ENCODE peak calls at places on chromosomes 5 and 9, in seven cellular contexts. One of them, this sample, is unnamed.

GRCh38 chr5:443239-444151 is 519 bp downstream of the EXOC3 start:
- DNase-seq in hepatocyte: no peak
- DNase-seq in GM23338: no peak
- DNase-seq in SK-N-SH: no peak
- DNase-seq in HCT116: no peak
- DNase-seq in PC-3: no peak
- DNase-seq in neural progenitor cell: no peak
- DNase-seq in this sample: peak

GRCh38 chr5:125367702-125368101 is 621.3 kb upstream of the ZNF608 start:
- DNase-seq in PC-3: no peak
- DNase-seq in neural progenitor cell: no peak
- DNase-seq in hepatocyte: no peak
- DNase-seq in GM23338: no peak
- DNase-seq in HCT116: no peak
- DNase-seq in SK-N-SH: no peak
- DNase-seq in this sample: no peak

GRCh38 chr9:133628766-133629165 is 7.4 kb upstream of the DBH start:
- DNase-seq in hepatocyte: no peak
- DNase-seq in neural progenitor cell: no peak
- DNase-seq in HCT116: no peak
- DNase-seq in SK-N-SH: no peak
- DNase-seq in GM23338: no peak
- DNase-seq in PC-3: no peak
- DNase-seq in this sample: no peak

GRCh38 chr5:179158556-179158955 is 98.4 kb downstream of the ZNF354C start:
- DNase-seq in neural progenitor cell: no peak
- DNase-seq in SK-N-SH: no peak
- DNase-seq in HCT116: no peak
- DNase-seq in PC-3: no peak
- DNase-seq in hepatocyte: no peak
- DNase-seq in GM23338: no peak
- DNase-seq in this sample: no peak

GRCh38 chr9:36492849-36493248 is 79.8 kb upstream of the MELK start:
- DNase-seq in neural progenitor cell: no peak
- DNase-seq in SK-N-SH: no peak
- DNase-seq in PC-3: no peak
- DNase-seq in HCT116: no peak
- DNase-seq in GM23338: no peak
- DNase-seq in hepatocyte: no peak
- DNase-seq in this sample: no peak

GRCh38 chr9:21653091-21653490 is 149.3 kb upstream of the MTAP start:
- DNase-seq in neural progenitor cell: no peak
- DNase-seq in HCT116: no peak
- DNase-seq in PC-3: no peak
- DNase-seq in GM23338: no peak
- DNase-seq in SK-N-SH: no peak
- DNase-seq in hepatocyte: no peak
- DNase-seq in this sample: no peak

GRCh38 chr9:79572032-79572890 is 496 bp downstream of the TLE4 start:
- DNase-seq in SK-N-SH: peak
- DNase-seq in HCT116: no peak
- DNase-seq in GM23338: peak
- DNase-seq in neural progenitor cell: peak
- DNase-seq in PC-3: peak
- DNase-seq in hepatocyte: peak
- DNase-seq in this sample: peak

GRCh38 chr9:20683351-20684034 is 566 bp upstream of the FOCAD start:
- DNase-seq in neural progenitor cell: peak
- DNase-seq in hepatocyte: peak
- DNase-seq in GM23338: no peak
- DNase-seq in HCT116: peak
- DNase-seq in SK-N-SH: peak
- DNase-seq in PC-3: peak
- DNase-seq in this sample: peak

GRCh38 chr5:151523335-151523734 is 67.8 kb downstream of the FAT2 start:
- DNase-seq in GM23338: peak
- DNase-seq in SK-N-SH: peak
- DNase-seq in hepatocyte: peak
- DNase-seq in HCT116: peak
- DNase-seq in neural progenitor cell: peak
- DNase-seq in PC-3: peak
- DNase-seq in this sample: peak

GRCh38 chr5:127810014-127810413 is 106.8 kb downstream of the CCDC192 start:
- DNase-seq in SK-N-SH: no peak
- DNase-seq in HCT116: no peak
- DNase-seq in GM23338: peak
- DNase-seq in PC-3: no peak
- DNase-seq in hepatocyte: no peak
- DNase-seq in neural progenitor cell: no peak
- DNase-seq in this sample: no peak

GRCh38 chr5:125660231-125660895 is 762.8 kb upstream of the GRAMD2B start:
- DNase-seq in SK-N-SH: no peak
- DNase-seq in GM23338: peak
- DNase-seq in PC-3: no peak
- DNase-seq in HCT116: no peak
- DNase-seq in neural progenitor cell: no peak
- DNase-seq in hepatocyte: no peak
- DNase-seq in this sample: no peak

GRCh38 chr5:180332051-180332517 is 21.1 kb downstream of the GFPT2 start:
- DNase-seq in HCT116: no peak
- DNase-seq in SK-N-SH: peak
- DNase-seq in hepatocyte: no peak
- DNase-seq in GM23338: peak
- DNase-seq in PC-3: peak
- DNase-seq in neural progenitor cell: peak
- DNase-seq in this sample: no peak

GRCh38 chr9:7534211-7534935 is 265.2 kb downstream of the DMAC1 start:
- DNase-seq in PC-3: no peak
- DNase-seq in neural progenitor cell: no peak
- DNase-seq in HCT116: no peak
- DNase-seq in hepatocyte: no peak
- DNase-seq in GM23338: no peak
- DNase-seq in SK-N-SH: no peak
- DNase-seq in this sample: no peak

GRCh38 chr9:21576331-21577189 is 94.4 kb upstream of the IFNE start:
- DNase-seq in GM23338: no peak
- DNase-seq in HCT116: peak
- DNase-seq in hepatocyte: peak
- DNase-seq in SK-N-SH: no peak
- DNase-seq in neural progenitor cell: peak
- DNase-seq in PC-3: peak
- DNase-seq in this sample: no peak

GRCh38 chr5:68011259-68011760 is 204.2 kb upstream of the PIK3R1 start:
- DNase-seq in GM23338: no peak
- DNase-seq in neural progenitor cell: no peak
- DNase-seq in SK-N-SH: no peak
- DNase-seq in PC-3: no peak
- DNase-seq in HCT116: no peak
- DNase-seq in hepatocyte: no peak
- DNase-seq in this sample: no peak

GRCh38 chr5:56409331-56410190 is 176.4 kb upstream of the ANKRD55 start:
- DNase-seq in neural progenitor cell: no peak
- DNase-seq in PC-3: peak
- DNase-seq in SK-N-SH: no peak
- DNase-seq in HCT116: no peak
- DNase-seq in GM23338: no peak
- DNase-seq in hepatocyte: peak
- DNase-seq in this sample: no peak

GRCh38 chr5:167346461-167346860 is 945.0 kb upstream of the WWC1 start:
- DNase-seq in PC-3: no peak
- DNase-seq in HCT116: no peak
- DNase-seq in hepatocyte: no peak
- DNase-seq in SK-N-SH: no peak
- DNase-seq in GM23338: no peak
- DNase-seq in neural progenitor cell: no peak
- DNase-seq in this sample: no peak

GRCh38 chr5:31941356-31941755 is 232.8 kb downstream of the GOLPH3 start:
- DNase-seq in PC-3: no peak
- DNase-seq in SK-N-SH: no peak
- DNase-seq in HCT116: no peak
- DNase-seq in hepatocyte: no peak
- DNase-seq in neural progenitor cell: no peak
- DNase-seq in GM23338: no peak
- DNase-seq in this sample: no peak

GRCh38 chr5:61277781-61278180 is 54.3 kb upstream of the ZSWIM6 start:
- DNase-seq in GM23338: no peak
- DNase-seq in hepatocyte: no peak
- DNase-seq in SK-N-SH: no peak
- DNase-seq in HCT116: no peak
- DNase-seq in neural progenitor cell: no peak
- DNase-seq in PC-3: peak
- DNase-seq in this sample: no peak

GRCh38 chr9:33223696-33224095 is 16.3 kb upstream of the SPINK4 start:
- DNase-seq in PC-3: peak
- DNase-seq in neural progenitor cell: no peak
- DNase-seq in hepatocyte: no peak
- DNase-seq in GM23338: no peak
- DNase-seq in SK-N-SH: no peak
- DNase-seq in HCT116: no peak
- DNase-seq in this sample: peak

GRCh38 chr9:127873223-127873691 is 4.2 kb downstream of the AK1 start:
- DNase-seq in SK-N-SH: peak
- DNase-seq in neural progenitor cell: peak
- DNase-seq in hepatocyte: no peak
- DNase-seq in PC-3: no peak
- DNase-seq in HCT116: no peak
- DNase-seq in GM23338: no peak
- DNase-seq in this sample: no peak

GRCh38 chr5:81232449-81233079 is 558 bp upstream of the CKMT2 start:
- DNase-seq in HCT116: no peak
- DNase-seq in GM23338: no peak
- DNase-seq in neural progenitor cell: no peak
- DNase-seq in PC-3: no peak
- DNase-seq in SK-N-SH: no peak
- DNase-seq in hepatocyte: no peak
- DNase-seq in this sample: no peak

GRCh38 chr5:126403871-126404270 is 19.3 kb upstream of the GRAMD2B start:
- DNase-seq in neural progenitor cell: no peak
- DNase-seq in SK-N-SH: no peak
- DNase-seq in hepatocyte: no peak
- DNase-seq in HCT116: no peak
- DNase-seq in GM23338: no peak
- DNase-seq in PC-3: no peak
- DNase-seq in this sample: no peak

GRCh38 chr9:32426278-32426939 is 42.0 kb downstream of the ACO1 start:
- DNase-seq in HCT116: no peak
- DNase-seq in neural progenitor cell: no peak
- DNase-seq in SK-N-SH: no peak
- DNase-seq in PC-3: peak
- DNase-seq in hepatocyte: peak
- DNase-seq in GM23338: no peak
- DNase-seq in this sample: no peak

GRCh38 chr9:82332774-82333152 is 344.2 kb downstream of the SPATA31D1 start:
- DNase-seq in GM23338: no peak
- DNase-seq in hepatocyte: no peak
- DNase-seq in SK-N-SH: no peak
- DNase-seq in PC-3: peak
- DNase-seq in neural progenitor cell: no peak
- DNase-seq in HCT116: no peak
- DNase-seq in this sample: no peak

GRCh38 chr9:82332018-82332773 is 343.6 kb downstream of the SPATA31D1 start:
- DNase-seq in neural progenitor cell: no peak
- DNase-seq in GM23338: no peak
- DNase-seq in PC-3: peak
- DNase-seq in SK-N-SH: no peak
- DNase-seq in hepatocyte: peak
- DNase-seq in HCT116: no peak
- DNase-seq in this sample: no peak

GRCh38 chr9:82333671-82334070 is 345.1 kb downstream of the SPATA31D1 start:
- DNase-seq in SK-N-SH: no peak
- DNase-seq in hepatocyte: no peak
- DNase-seq in HCT116: no peak
- DNase-seq in PC-3: peak
- DNase-seq in GM23338: no peak
- DNase-seq in neural progenitor cell: no peak
- DNase-seq in this sample: no peak

GRCh38 chr9:82331091-82331490 is 342.5 kb downstream of the SPATA31D1 start:
- DNase-seq in GM23338: no peak
- DNase-seq in SK-N-SH: no peak
- DNase-seq in neural progenitor cell: no peak
- DNase-seq in HCT116: no peak
- DNase-seq in hepatocyte: no peak
- DNase-seq in PC-3: no peak
- DNase-seq in this sample: no peak

GRCh38 chr9:82334286-82334685 is 345.7 kb downstream of the SPATA31D1 start:
- DNase-seq in GM23338: no peak
- DNase-seq in PC-3: no peak
- DNase-seq in hepatocyte: no peak
- DNase-seq in SK-N-SH: no peak
- DNase-seq in HCT116: no peak
- DNase-seq in neural progenitor cell: no peak
- DNase-seq in this sample: no peak
- TF ChIP-seq EZH2phosphoT487 in GM23338: no peak
- TF ChIP-seq EZH2phosphoT487 in PC-3: no peak
- TF ChIP-seq EZH2phosphoT487 in hepatocyte: no peak
- TF ChIP-seq EZH2phosphoT487 in SK-N-SH: no peak
- TF ChIP-seq EZH2phosphoT487 in HCT116: no peak
- TF ChIP-seq EZH2phosphoT487 in neural progenitor cell: no peak
- TF ChIP-seq EZH2phosphoT487 in this sample: no peak

GRCh38 chr5:76356887-76357286 is 46.2 kb upstream of the IQGAP2 start:
- DNase-seq in GM23338: no peak
- DNase-seq in neural progenitor cell: no peak
- DNase-seq in PC-3: no peak
- DNase-seq in HCT116: no peak
- DNase-seq in hepatocyte: no peak
- DNase-seq in SK-N-SH: no peak
- DNase-seq in this sample: no peak
- TF ChIP-seq EZH2phosphoT487 in GM23338: no peak
- TF ChIP-seq EZH2phosphoT487 in neural progenitor cell: no peak
- TF ChIP-seq EZH2phosphoT487 in PC-3: no peak
- TF ChIP-seq EZH2phosphoT487 in HCT116: no peak
- TF ChIP-seq EZH2phosphoT487 in hepatocyte: no peak
- TF ChIP-seq EZH2phosphoT487 in SK-N-SH: no peak
- TF ChIP-seq EZH2phosphoT487 in this sample: no peak

GRCh38 chr5:22793463-22793862 is 59.7 kb downstream of the CDH12 start:
- DNase-seq in SK-N-SH: no peak
- DNase-seq in hepatocyte: no peak
- DNase-seq in GM23338: no peak
- DNase-seq in neural progenitor cell: no peak
- DNase-seq in HCT116: no peak
- DNase-seq in PC-3: no peak
- DNase-seq in this sample: no peak
- TF ChIP-seq EZH2phosphoT487 in SK-N-SH: no peak
- TF ChIP-seq EZH2phosphoT487 in hepatocyte: no peak
- TF ChIP-seq EZH2phosphoT487 in GM23338: no peak
- TF ChIP-seq EZH2phosphoT487 in neural progenitor cell: no peak
- TF ChIP-seq EZH2phosphoT487 in HCT116: no peak
- TF ChIP-seq EZH2phosphoT487 in PC-3: no peak
- TF ChIP-seq EZH2phosphoT487 in this sample: no peak

DNA sequence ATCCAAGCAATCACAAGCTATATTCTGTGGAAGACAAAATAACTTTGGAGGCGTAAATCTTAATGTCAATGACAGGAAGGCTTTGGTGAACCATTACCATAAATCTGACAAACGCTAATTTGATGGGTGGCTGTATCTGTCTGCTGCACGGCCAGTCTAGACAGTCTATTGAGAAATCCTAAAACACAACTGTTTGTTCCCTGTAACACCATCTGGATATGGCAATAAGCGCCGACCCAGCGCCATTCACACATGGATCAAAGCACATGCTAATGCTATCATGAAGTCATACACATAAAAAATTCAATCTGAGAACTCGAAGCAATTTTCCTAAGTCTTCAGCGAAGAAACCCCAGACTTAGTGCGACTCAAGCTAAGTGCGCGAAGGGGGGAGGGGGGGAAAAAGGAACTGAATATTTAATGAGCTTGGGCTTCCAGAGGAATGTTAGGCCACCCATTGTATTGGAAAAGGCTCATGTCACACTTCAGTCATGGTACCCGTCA is 95.1 kb downstream of the ARL15 start:
- DNase-seq in hepatocyte: no peak
- DNase-seq in neural progenitor cell: peak
- DNase-seq in SK-N-SH: no peak
- DNase-seq in GM23338: peak
- DNase-seq in PC-3: no peak
- DNase-seq in HCT116: no peak
- DNase-seq in this sample: no peak
- TF ChIP-seq EZH2phosphoT487 in hepatocyte: no peak
- TF ChIP-seq EZH2phosphoT487 in neural progenitor cell: peak
- TF ChIP-seq EZH2phosphoT487 in SK-N-SH: no peak
- TF ChIP-seq EZH2phosphoT487 in GM23338: no peak
- TF ChIP-seq EZH2phosphoT487 in PC-3: no peak
- TF ChIP-seq EZH2phosphoT487 in HCT116: no peak
- TF ChIP-seq EZH2phosphoT487 in this sample: no peak

This sample was measured in OCI-LY7.